ENCODE peak calls at places on chromosome 5, in four cellular contexts. Q, N, T and I are unnamed samples. For H3K9me3, the result is how much of the 10 kb centered on the place peaks cover.

GRCh38 chr5:126339215-126339805 is 83.9 kb upstream of the GRAMD2B start:
- DNase-seq in T (peak), Q (peak), N (no peak), I (peak)

GRCh38 chr5:177524539-177524900 is 7.8 kb upstream of the DDX41 start:
- DNase-seq in T (no peak), N (no peak), Q (no peak), I (no peak)

GRCh38 chr5:151004499-151004898 is 15.9 kb upstream of the GPX3 start:
- DNase-seq in Q (no peak), T (no peak), N (no peak), I (no peak)

GRCh38 chr5:43432486-43433365 is 20.5 kb upstream of the CCL28 start:
- DNase-seq in Q (peak), N (no peak), T (no peak), I (no peak)

GRCh38 chr5:162268694-162269481 is 201.3 kb downstream of the GABRG2 start:
- DNase-seq in Q (no peak), T (no peak), N (no peak), I (no peak)

GRCh38 chr5:121982089-121982488 is 20.3 kb downstream of the SRFBP1 start:
- DNase-seq in Q (no peak), T (no peak), N (no peak), I (no peak)

GRCh38 chr5:113748403-113748802 is 234.9 kb downstream of the YTHDC2 start:
- DNase-seq in N (no peak), T (no peak), Q (no peak), I (no peak)

GRCh38 chr5:168822745-168823281 is 243.6 kb upstream of the PANK3 start:
- DNase-seq in T (no peak), Q (peak), N (no peak), I (no peak)

GRCh38 chr5:5560016-5560415 is 137.5 kb downstream of the ICE1 start:
- DNase-seq in Q (no peak), T (no peak), N (no peak), I (no peak)

GRCh38 chr5:54049963-54050362 is 260.4 kb downstream of the ARL15 start:
- DNase-seq in T (no peak), N (no peak), Q (peak), I (no peak)

GRCh38 chr5:44845777-44846176 is 37.0 kb downstream of the MRPS30 start:
- DNase-seq in T (no peak), N (no peak), Q (no peak), I (no peak)

GRCh38 chr5:15366676-15367391 is 133.1 kb upstream of the FBXL7 start:
- DNase-seq in N (no peak), T (no peak), Q (no peak), I (no peak)

GRCh38 chr5:143233020-143233419 is 170.5 kb downstream of the NR3C1 start:
- DNase-seq in N (no peak), Q (peak), T (no peak), I (no peak)

GRCh38 chr5:13566903-13567339 is 377.6 kb downstream of the DNAH5 start:
- DNase-seq in T (no peak), Q (peak), N (no peak), I (no peak)
- H3K9me3 ChIP-seq in T (under half), Q (under half), N (under half), I (under half)

DNA sequence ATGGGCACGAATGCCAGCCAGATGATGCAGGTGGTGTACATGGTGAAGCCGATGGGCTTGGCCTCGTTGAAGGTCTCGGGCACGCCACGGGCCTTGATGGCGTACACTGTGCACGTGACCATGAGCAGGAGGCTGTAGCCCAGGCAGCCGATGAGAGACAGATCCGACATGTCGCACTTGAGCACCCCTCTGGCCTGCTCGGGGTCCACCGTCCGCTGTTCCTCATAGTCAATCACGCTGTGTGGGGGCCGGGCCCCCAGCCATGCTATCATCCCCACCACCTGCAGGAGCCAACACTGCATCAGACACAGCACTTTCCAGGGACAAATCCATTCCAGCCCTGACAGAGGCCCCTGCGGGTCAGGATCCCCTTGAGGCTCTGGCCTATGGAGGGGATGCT is 12.2 kb downstream of the GRM6 start:
- DNase-seq in N (no peak), Q (no peak), T (no peak), I (no peak)
- H3K9me3 ChIP-seq in N (under half), Q (half or more), T (under half), I (under half)

DNA sequence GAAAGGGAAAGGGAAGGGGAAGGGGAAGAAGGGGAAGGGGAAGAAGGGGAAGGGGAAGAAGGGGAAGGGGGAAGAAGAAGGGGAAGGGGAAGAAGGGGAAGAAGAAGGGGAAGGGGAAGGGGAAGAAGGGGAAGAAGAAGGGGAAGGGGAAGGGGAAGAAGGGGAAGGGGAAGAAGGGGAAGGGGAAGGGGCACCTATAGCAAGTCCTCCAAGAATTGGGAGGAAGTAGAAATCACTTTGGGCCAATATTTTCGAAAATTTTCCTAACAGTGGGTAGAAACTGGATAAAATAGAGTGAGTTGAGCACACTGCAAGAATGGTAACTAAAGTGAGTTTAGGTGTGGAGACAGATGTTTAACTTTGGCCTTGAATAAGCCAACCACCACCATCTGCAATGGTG is 915.3 kb downstream of the DNAH5 start:
- DNase-seq in N (no peak), Q (no peak), T (no peak), I (no peak)
- H3K9me3 ChIP-seq in N (under half), Q (under half), T (under half), I (under half)

DNA sequence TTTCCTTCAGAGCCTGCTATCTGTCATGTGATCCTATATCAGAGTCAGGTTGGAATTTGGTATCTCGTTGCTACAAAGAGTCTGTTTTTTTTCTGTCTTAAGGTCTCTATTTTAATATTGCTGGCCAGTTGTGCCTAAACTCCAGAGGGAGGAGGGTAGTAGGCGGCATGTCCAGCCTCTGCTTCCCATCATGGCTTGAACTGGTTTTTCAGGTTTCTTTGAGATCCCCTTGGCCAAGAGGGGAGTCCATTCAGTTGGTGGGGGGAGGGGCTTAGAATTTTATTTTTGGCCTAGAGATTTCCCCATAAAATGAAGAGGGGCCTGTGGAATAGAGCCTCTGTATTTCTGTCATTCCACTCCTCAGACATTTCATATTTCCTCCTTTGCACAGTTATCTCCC is 15.4 kb upstream of the ZNF354C start:
- DNase-seq in N (no peak), T (no peak), Q (no peak), I (no peak)
- H3K9me3 ChIP-seq in N (under half), T (under half), Q (under half), I (under half)